ENCODE peak calls at places on chromosomes 4 and X, in nine cellular contexts. T is neuronal stem cell, A is EH, M is anterior cingulate cortex, J is HT1080, S is NCI-H2029, P is body of pancreas, N is M059J, R is AG10803. D is an unnamed sample.

GRCh38 chr4:177405508-177405907 is 36.7 kb downstream of the AGA start:
- DNase-seq in T (no peak), A (peak), M (no peak), J (peak), S (no peak), P (no peak), N (peak), R (no peak), D (no peak)

GRCh38 chrX:49176421-49177326 is 5.0 kb downstream of the PLP2 start:
- DNase-seq in T (no peak), A (no peak), M (no peak), J (peak), S (no peak), P (peak), N (no peak), R (no peak), D (no peak)

GRCh38 chr4:149031399-149031798 is 589.2 kb upstream of the NR3C2 start:
- DNase-seq in T (no peak), A (peak), M (no peak), J (peak), S (no peak), P (peak), N (peak), R (peak), D (no peak)

GRCh38 chr4:40423735-40424134 is 88.6 kb downstream of the CHRNA9 start:
- DNase-seq in T (no peak), A (peak), M (no peak), J (no peak), S (no peak), P (no peak), N (peak), R (peak), D (no peak)

GRCh38 chr4:109302366-109303140 is at the start of gene COL25A1:
- DNase-seq in T (peak), A (peak), M (no peak), J (no peak), S (no peak), P (peak), N (no peak), R (peak), D (peak)

GRCh38 chr4:6308890-6309643 is 39.4 kb downstream of the WFS1 start:
- DNase-seq in T (peak), A (no peak), M (no peak), J (peak), S (peak), P (no peak), N (peak), R (no peak), D (no peak)

GRCh38 chrX:24782011-24782410 is 88.3 kb downstream of the POLA1 start:
- DNase-seq in T (no peak), A (no peak), M (no peak), J (no peak), S (no peak), P (no peak), N (no peak), R (no peak), D (no peak)

GRCh38 chr4:1730532-1731135 is 9.3 kb downstream of the TACC3 start:
- DNase-seq in T (no peak), A (no peak), M (no peak), J (no peak), S (no peak), P (no peak), N (peak), R (no peak), D (no peak)

GRCh38 chr4:128525939-128526630 is 238.5 kb upstream of the PGRMC2 start:
- DNase-seq in T (no peak), A (peak), M (no peak), J (no peak), S (no peak), P (peak), N (no peak), R (peak), D (no peak)

GRCh38 chrX:112163916-112164315 is 81.3 kb upstream of the TRPC5 start:
- DNase-seq in T (no peak), A (no peak), M (no peak), J (no peak), S (no peak), P (no peak), N (peak), R (peak), D (no peak)

GRCh38 chr4:113815826-113816225 is 54.3 kb upstream of the CAMK2D start:
- DNase-seq in T (no peak), A (no peak), M (no peak), J (no peak), S (no peak), P (no peak), N (no peak), R (no peak), D (no peak)

GRCh38 chr4:158268553-158268952 is 58.3 kb downstream of the TMEM144 start:
- DNase-seq in T (no peak), A (no peak), M (no peak), J (no peak), S (no peak), P (no peak), N (no peak), R (no peak), D (no peak)